ENCODE peak calls at places on chromosomes 16 and 17, in five cellular contexts. O, X, R, G and Y are unnamed samples.

GRCh38 chr17:29069526-29070041 is 26.6 kb downstream of the PIPOX start:
- DNase-seq in X (no peak), G (no peak), R (no peak), O (no peak), Y (no peak)

GRCh38 chr17:66405836-66406679 is 103.6 kb downstream of the PRKCA start:
- DNase-seq in O (no peak), X (no peak), G (no peak), R (no peak), Y (no peak)

GRCh38 chr17:3602499-3602898 is 6.7 kb downstream of the TRPV1 start:
- DNase-seq in O (no peak), G (peak; percentile 40), R (no peak), X (no peak), Y (peak; percentile 26)

GRCh38 chr17:27506348-27507218 is 50.3 kb downstream of the KSR1 start:
- DNase-seq in O (no peak), G (peak; percentile 38), R (no peak), X (no peak), Y (no peak)

GRCh38 chr17:34110315-34110714 is 144.8 kb upstream of the CCL2 start:
- DNase-seq in X (no peak), R (peak; percentile 28), O (no peak), G (no peak), Y (no peak)

GRCh38 chr17:509316-509715 is 156.7 kb upstream of the RPH3AL start:
- DNase-seq in G (no peak), R (no peak), X (no peak), O (no peak), Y (no peak)

GRCh38 chr16:68752602-68753001 is 15.5 kb downstream of the CDH1 start:
- DNase-seq in R (no peak), X (no peak), G (no peak), O (no peak), Y (no peak)

GRCh38 chr17:64599187-64599676 is 62.9 kb downstream of the SMURF2 start:
- DNase-seq in O (no peak), R (no peak), X (no peak), G (peak; percentile 8), Y (no peak)

GRCh38 chr17:1744551-1745512 is 2.2 kb downstream of the SERPINF2 start:
- DNase-seq in O (no peak), X (no peak), G (no peak), R (no peak), Y (no peak)

GRCh38 chr16:79492036-79492435 is 108.5 kb downstream of the MAF start:
- DNase-seq in G (no peak), R (no peak), X (no peak), O (no peak), Y (no peak)

GRCh38 chr16:48136547-48137360 is 19.0 kb downstream of the ABCC12 start:
- DNase-seq in O (no peak), R (no peak), G (no peak), X (no peak), Y (no peak)

GRCh38 chr16:85087899-85088569 is 24.2 kb downstream of the CIBAR2 start:
- DNase-seq in O (no peak), G (no peak), R (no peak), X (no peak), Y (no peak)

GRCh38 chr17:82957469-82957795 is 117.6 kb upstream of the ZNF750 start:
- DNase-seq in O (peak; percentile 34), G (no peak), X (no peak), R (no peak), Y (no peak)

GRCh38 chr17:28030386-28030785 is 12.1 kb upstream of the NLK start:
- DNase-seq in G (no peak), X (no peak), O (no peak), R (no peak), Y (no peak)

DNA sequence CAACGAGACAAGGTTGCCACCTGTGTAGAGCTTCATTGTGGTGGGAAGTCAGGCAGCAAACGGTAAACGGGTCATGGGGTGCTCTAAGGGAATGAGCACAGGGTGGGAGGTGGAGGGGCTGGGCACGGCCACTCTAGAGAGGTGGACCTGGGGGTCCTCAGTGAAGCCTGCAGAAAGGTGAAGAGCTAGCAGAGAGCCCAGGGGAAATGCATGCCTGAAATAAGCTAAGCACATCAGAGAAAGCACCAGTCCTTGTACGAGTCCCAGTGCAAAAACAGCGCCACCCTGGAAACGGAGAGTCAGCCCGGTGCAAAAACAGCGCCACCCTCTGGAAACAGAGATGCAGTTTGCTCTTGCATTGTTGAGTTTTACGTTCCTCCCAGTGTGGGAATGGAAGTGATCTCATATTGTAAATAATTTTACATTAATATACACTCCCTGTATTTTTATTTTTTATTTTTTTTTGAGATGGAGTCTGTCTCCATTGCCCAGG is 65.0 kb downstream of the TBC1D16 start:
- DNase-seq in R (no peak), G (no peak), X (peak; percentile 34), O (peak; percentile 50), Y (no peak)
- TF ChIP-seq CTCF in R (no peak), G (peak; percentile 70), X (peak; percentile 55), O (no peak), Y (peak; percentile 49)

GRCh38 chr17:30995347-30995746 is 24.5 kb downstream of the RNF135 start:
- DNase-seq in X (no peak), O (no peak), G (no peak), R (no peak), Y (no peak)

GRCh38 chr17:30990458-30990857 is 19.6 kb downstream of the RNF135 start:
- DNase-seq in G (no peak), R (no peak), X (no peak), O (no peak), Y (no peak)

GRCh38 chr17:30997270-30997669 is 26.4 kb downstream of the RNF135 start:
- DNase-seq in X (no peak), O (no peak), G (no peak), R (no peak), Y (no peak)

GRCh38 chr17:30996481-30996880 is 25.6 kb downstream of the RNF135 start:
- DNase-seq in R (no peak), O (no peak), G (no peak), X (no peak), Y (no peak)

GRCh38 chr17:30992551-30992950 is 21.7 kb downstream of the RNF135 start:
- DNase-seq in O (no peak), R (no peak), G (no peak), X (no peak), Y (no peak)
- TF ChIP-seq CTCF in O (no peak), R (no peak), G (no peak), X (no peak), Y (no peak)

GRCh38 chr17:38606646-38607611 is 1.2 kb upstream of the SRCIN1 start:
- DNase-seq in X (no peak), R (no peak), O (no peak), G (no peak), Y (no peak)
- TF ChIP-seq CTCF in X (no peak), R (no peak), O (no peak), G (no peak), Y (peak; percentile 5)

GRCh38 chr16:87572959-87573358 is 29.3 kb upstream of the JPH3 start:
- DNase-seq in G (no peak), O (no peak), R (no peak), X (no peak), Y (no peak)
- TF ChIP-seq CTCF in G (no peak), O (no peak), R (no peak), X (no peak), Y (no peak)